ENCODE peak calls at places on chromosome 3, in seven cellular contexts. D is epithelial cell of esophagus; S is iris pigment epithelial cell; G is stimulated activated naive CD8-positive, alpha-beta T cell treated with anti-CD3 and anti-CD28 coated beads, Interleukin-15, amount 100 ng/mL, for 72 hours; A is GM23338; W is ovary; C is mucosa of gallbladder. Z is an unnamed sample.

GRCh38 chr3:13539285-13539625 is 9.7 kb upstream of the FBLN2 start:
- DNase-seq in D (peak), S (peak), G (no peak), A (no peak), W (no peak), C (no peak), Z (no peak)

GRCh38 chr3:188720636-188721035 is 451.1 kb upstream of the TPRG1 start:
- DNase-seq in D (peak), S (peak), G (no peak), A (no peak), W (no peak), C (peak), Z (no peak)

GRCh38 chr3:170226426-170226960 is 4.3 kb downstream of the PRKCI start:
- DNase-seq in D (peak), S (peak), G (no peak), A (no peak), W (no peak), C (no peak), Z (no peak)

GRCh38 chr3:182612332-182612731 is 181.0 kb upstream of the ATP11B start:
- DNase-seq in D (no peak), S (no peak), G (no peak), A (no peak), W (no peak), C (no peak), Z (no peak)

GRCh38 chr3:87361271-87361670 is 84.9 kb upstream of the POU1F1 start:
- DNase-seq in D (no peak), S (no peak), G (no peak), A (no peak), W (no peak), C (no peak), Z (no peak)

GRCh38 chr3:60669636-60670035 is 581.6 kb downstream of the FHIT start:
- DNase-seq in D (no peak), S (no peak), G (no peak), A (peak), W (no peak), C (no peak), Z (no peak)

GRCh38 chr3:144197582-144197981 is 226.0 kb downstream of the DIPK2A start:
- DNase-seq in D (no peak), S (no peak), G (no peak), A (no peak), W (no peak), C (no peak), Z (no peak)

GRCh38 chr3:126345641-126346460 is 11.4 kb downstream of the KLF15 start:
- DNase-seq in D (no peak), S (no peak), G (peak), A (no peak), W (no peak), C (no peak), Z (no peak)

Z was measured in substantia nigra.